ENCODE peak calls at places on chromosomes 5 and 9, in eight cellular contexts. One of them, this sample, is unnamed.

GRCh38 chr9:111150241-111150640 is 112.0 kb upstream of the LPAR1 start:
- DNase-seq in osteoblast: no peak
- DNase-seq in Karpas-422: no peak
- DNase-seq in neural progenitor cell: no peak
- DNase-seq in hepatocyte: no peak
- DNase-seq in HCT116: no peak
- DNase-seq in PC-3: no peak
- DNase-seq in HepG2: no peak
- DNase-seq in this sample: no peak

GRCh38 chr9:33040792-33041458 is 15.9 kb downstream of the DNAJA1 start:
- DNase-seq in neural progenitor cell: no peak
- DNase-seq in PC-3: no peak
- DNase-seq in hepatocyte: no peak
- DNase-seq in Karpas-422: peak; percentile 49
- DNase-seq in osteoblast: no peak
- DNase-seq in HCT116: no peak
- DNase-seq in HepG2: no peak
- DNase-seq in this sample: no peak

GRCh38 chr9:108184941-108185340 is 670.8 kb downstream of the ACTL7B start:
- DNase-seq in hepatocyte: peak; percentile 73
- DNase-seq in neural progenitor cell: no peak
- DNase-seq in Karpas-422: no peak
- DNase-seq in PC-3: peak; percentile 67
- DNase-seq in HCT116: no peak
- DNase-seq in osteoblast: peak; percentile 52
- DNase-seq in HepG2: no peak
- DNase-seq in this sample: peak; percentile 82

GRCh38 chr5:124705577-124705976 is 40.9 kb downstream of the ZNF608 start:
- DNase-seq in neural progenitor cell: no peak
- DNase-seq in HepG2: no peak
- DNase-seq in osteoblast: no peak
- DNase-seq in HCT116: no peak
- DNase-seq in Karpas-422: peak; percentile 61
- DNase-seq in hepatocyte: no peak
- DNase-seq in PC-3: no peak
- DNase-seq in this sample: no peak

GRCh38 chr9:138009456-138010273 is 132.1 kb downstream of the CACNA1B start:
- DNase-seq in osteoblast: no peak
- DNase-seq in HCT116: no peak
- DNase-seq in HepG2: no peak
- DNase-seq in hepatocyte: no peak
- DNase-seq in PC-3: no peak
- DNase-seq in Karpas-422: no peak
- DNase-seq in neural progenitor cell: no peak
- DNase-seq in this sample: no peak

GRCh38 chr9:109968702-109969450 is 188.9 kb downstream of the PALM2AKAP2 start:
- DNase-seq in neural progenitor cell: peak; percentile 47
- DNase-seq in osteoblast: no peak
- DNase-seq in HCT116: no peak
- DNase-seq in Karpas-422: no peak
- DNase-seq in hepatocyte: peak; percentile 47
- DNase-seq in HepG2: peak; percentile 6
- DNase-seq in PC-3: peak; percentile 26
- DNase-seq in this sample: no peak

GRCh38 chr5:169628891-169629290 is 8.2 kb upstream of the DOCK2 start:
- DNase-seq in HepG2: no peak
- DNase-seq in osteoblast: no peak
- DNase-seq in neural progenitor cell: no peak
- DNase-seq in PC-3: no peak
- DNase-seq in Karpas-422: peak; percentile 14
- DNase-seq in HCT116: no peak
- DNase-seq in hepatocyte: no peak
- DNase-seq in this sample: no peak

GRCh38 chr9:37156781-37157356 is 36.5 kb downstream of the ZCCHC7 start:
- DNase-seq in hepatocyte: no peak
- DNase-seq in HepG2: no peak
- DNase-seq in HCT116: no peak
- DNase-seq in osteoblast: peak; percentile 46
- DNase-seq in Karpas-422: no peak
- DNase-seq in neural progenitor cell: no peak
- DNase-seq in PC-3: peak; percentile 36
- DNase-seq in this sample: no peak

GRCh38 chr5:127615916-127616315 is 33.0 kb upstream of the CTXN3 start:
- DNase-seq in HCT116: no peak
- DNase-seq in hepatocyte: peak; percentile 10
- DNase-seq in osteoblast: no peak
- DNase-seq in PC-3: no peak
- DNase-seq in HepG2: no peak
- DNase-seq in Karpas-422: no peak
- DNase-seq in neural progenitor cell: peak; percentile 9
- DNase-seq in this sample: no peak

GRCh38 chr5:51995773-51996306 is 612.6 kb downstream of the ISL1 start:
- DNase-seq in HepG2: no peak
- DNase-seq in Karpas-422: no peak
- DNase-seq in osteoblast: no peak
- DNase-seq in HCT116: no peak
- DNase-seq in hepatocyte: no peak
- DNase-seq in neural progenitor cell: no peak
- DNase-seq in PC-3: no peak
- DNase-seq in this sample: no peak

GRCh38 chr9:18638448-18639249 is 164.7 kb downstream of the ADAMTSL1 start:
- DNase-seq in Karpas-422: no peak
- DNase-seq in HepG2: no peak
- DNase-seq in neural progenitor cell: no peak
- DNase-seq in osteoblast: peak; percentile 11
- DNase-seq in PC-3: peak; percentile 22
- DNase-seq in hepatocyte: no peak
- DNase-seq in HCT116: no peak
- DNase-seq in this sample: no peak

GRCh38 chr9:137168575-137168906 is 1.3 kb downstream of the LRRC26 start:
- DNase-seq in PC-3: no peak
- DNase-seq in Karpas-422: no peak
- DNase-seq in HepG2: no peak
- DNase-seq in hepatocyte: no peak
- DNase-seq in neural progenitor cell: peak; percentile 35
- DNase-seq in HCT116: no peak
- DNase-seq in osteoblast: peak; percentile 93
- DNase-seq in this sample: no peak

GRCh38 chr5:122195784-122196394 is 66.5 kb downstream of the ZNF474 start:
- DNase-seq in PC-3: peak; percentile 57
- DNase-seq in HepG2: peak; percentile 11
- DNase-seq in Karpas-422: peak; percentile 53
- DNase-seq in osteoblast: no peak
- DNase-seq in neural progenitor cell: peak; percentile 74
- DNase-seq in HCT116: peak; percentile 28
- DNase-seq in hepatocyte: peak; percentile 73
- DNase-seq in this sample: no peak

GRCh38 chr9:7117676-7118561 is 360.1 kb downstream of the KDM4C start:
- DNase-seq in osteoblast: no peak
- DNase-seq in PC-3: peak; percentile 41
- DNase-seq in neural progenitor cell: no peak
- DNase-seq in Karpas-422: no peak
- DNase-seq in HepG2: no peak
- DNase-seq in hepatocyte: no peak
- DNase-seq in HCT116: no peak
- DNase-seq in this sample: no peak

GRCh38 chr5:43658499-43658898 is 55.5 kb downstream of the NNT start:
- DNase-seq in HCT116: no peak
- DNase-seq in Karpas-422: no peak
- DNase-seq in HepG2: no peak
- DNase-seq in PC-3: peak; percentile 41
- DNase-seq in hepatocyte: no peak
- DNase-seq in osteoblast: peak; percentile 58
- DNase-seq in neural progenitor cell: no peak
- DNase-seq in this sample: peak; percentile 32

GRCh38 chr5:165497707-165498106 is 1992.3 kb downstream of the MAT2B start:
- DNase-seq in neural progenitor cell: peak; percentile 46
- DNase-seq in HepG2: no peak
- DNase-seq in hepatocyte: peak; percentile 11
- DNase-seq in osteoblast: no peak
- DNase-seq in HCT116: no peak
- DNase-seq in PC-3: peak; percentile 49
- DNase-seq in Karpas-422: peak; percentile 57
- DNase-seq in this sample: no peak

GRCh38 chr9:2122299-2122698 is 107.2 kb downstream of the SMARCA2 start:
- DNase-seq in osteoblast: no peak
- DNase-seq in HepG2: no peak
- DNase-seq in hepatocyte: no peak
- DNase-seq in HCT116: no peak
- DNase-seq in PC-3: no peak
- DNase-seq in neural progenitor cell: no peak
- DNase-seq in Karpas-422: no peak
- DNase-seq in this sample: no peak

GRCh38 chr9:78365979-78366697 is 69.2 kb downstream of the PSAT1 start:
- DNase-seq in Karpas-422: peak; percentile 64
- DNase-seq in PC-3: peak; percentile 52
- DNase-seq in HepG2: no peak
- DNase-seq in neural progenitor cell: peak; percentile 36
- DNase-seq in osteoblast: no peak
- DNase-seq in hepatocyte: peak; percentile 42
- DNase-seq in HCT116: no peak
- DNase-seq in this sample: no peak

GRCh38 chr5:71528206-71528605 is 58.9 kb upstream of the MCCC2 start:
- DNase-seq in hepatocyte: no peak
- DNase-seq in Karpas-422: no peak
- DNase-seq in HCT116: no peak
- DNase-seq in osteoblast: peak; percentile 66
- DNase-seq in HepG2: no peak
- DNase-seq in PC-3: peak; percentile 17
- DNase-seq in neural progenitor cell: no peak
- DNase-seq in this sample: no peak

GRCh38 chr5:124154714-124155113 is 591.7 kb downstream of the ZNF608 start:
- DNase-seq in PC-3: no peak
- DNase-seq in neural progenitor cell: no peak
- DNase-seq in HCT116: no peak
- DNase-seq in HepG2: no peak
- DNase-seq in Karpas-422: no peak
- DNase-seq in osteoblast: no peak
- DNase-seq in hepatocyte: no peak
- DNase-seq in this sample: no peak

GRCh38 chr5:1541662-1542008 is 17.9 kb upstream of the LPCAT1 start:
- DNase-seq in osteoblast: peak; percentile 36
- DNase-seq in PC-3: no peak
- DNase-seq in neural progenitor cell: no peak
- DNase-seq in HepG2: no peak
- DNase-seq in Karpas-422: no peak
- DNase-seq in hepatocyte: no peak
- DNase-seq in HCT116: no peak
- DNase-seq in this sample: no peak

GRCh38 chr5:151068189-151068570 is 12.7 kb downstream of the TNIP1 start:
- DNase-seq in PC-3: no peak
- DNase-seq in osteoblast: no peak
- DNase-seq in HepG2: no peak
- DNase-seq in HCT116: no peak
- DNase-seq in neural progenitor cell: no peak
- DNase-seq in hepatocyte: no peak
- DNase-seq in Karpas-422: no peak
- DNase-seq in this sample: no peak
- H3K4me1 ChIP-seq in PC-3: peaks cover 36% of the 10 kb centered on the region
- H3K4me1 ChIP-seq in osteoblast: peaks cover 39% of the 10 kb centered on the region
- H3K4me1 ChIP-seq in HepG2: peaks cover 44% of the 10 kb centered on the region
- H3K4me1 ChIP-seq in HCT116: peaks cover 29% of the 10 kb centered on the region
- H3K4me1 ChIP-seq in neural progenitor cell: no peaks in the 10 kb centered on the region
- H3K4me1 ChIP-seq in hepatocyte: peaks cover 11% of the 10 kb centered on the region
- H3K4me1 ChIP-seq in Karpas-422: peaks cover 96% of the 10 kb centered on the region
- H3K4me1 ChIP-seq in this sample: peaks cover 32% of the 10 kb centered on the region

DNA sequence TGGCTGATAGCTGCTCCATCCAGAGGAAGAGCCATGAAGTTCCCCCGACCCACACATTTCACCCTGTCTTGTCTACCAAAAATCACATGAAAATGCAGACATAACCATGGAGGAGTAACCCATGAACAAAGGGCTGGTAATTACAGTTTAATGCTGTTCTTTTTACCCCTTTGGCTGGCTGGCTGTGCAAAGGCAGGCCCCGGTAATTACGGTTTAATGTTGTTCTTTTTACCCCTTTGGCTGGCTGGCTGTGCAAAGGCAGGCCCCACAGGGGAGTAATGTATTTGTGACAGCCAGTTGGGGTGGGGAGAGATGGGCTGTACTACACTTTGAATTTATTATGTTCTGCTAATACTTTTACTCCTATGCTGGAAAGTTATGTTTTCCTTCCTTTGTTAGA is 41.7 kb downstream of the PIK3R1 start:
- DNase-seq in osteoblast: no peak
- DNase-seq in hepatocyte: no peak
- DNase-seq in HepG2: no peak
- DNase-seq in HCT116: no peak
- DNase-seq in Karpas-422: no peak
- DNase-seq in neural progenitor cell: no peak
- DNase-seq in PC-3: no peak
- DNase-seq in this sample: no peak
- H3K79me2 ChIP-seq in osteoblast: peaks cover 53% of the 10 kb centered on the region
- H3K79me2 ChIP-seq in hepatocyte: peaks cover 98% of the 10 kb centered on the region
- H3K79me2 ChIP-seq in HepG2: peaks cover 43% of the 10 kb centered on the region
- H3K79me2 ChIP-seq in HCT116: no peaks in the 10 kb centered on the region
- H3K79me2 ChIP-seq in Karpas-422: peaks cover 84% of the 10 kb centered on the region
- H3K79me2 ChIP-seq in neural progenitor cell: peaks cover 14% of the 10 kb centered on the region
- H3K79me2 ChIP-seq in PC-3: no peaks in the 10 kb centered on the region
- H3K79me2 ChIP-seq in this sample: no peaks in the 10 kb centered on the region

DNA sequence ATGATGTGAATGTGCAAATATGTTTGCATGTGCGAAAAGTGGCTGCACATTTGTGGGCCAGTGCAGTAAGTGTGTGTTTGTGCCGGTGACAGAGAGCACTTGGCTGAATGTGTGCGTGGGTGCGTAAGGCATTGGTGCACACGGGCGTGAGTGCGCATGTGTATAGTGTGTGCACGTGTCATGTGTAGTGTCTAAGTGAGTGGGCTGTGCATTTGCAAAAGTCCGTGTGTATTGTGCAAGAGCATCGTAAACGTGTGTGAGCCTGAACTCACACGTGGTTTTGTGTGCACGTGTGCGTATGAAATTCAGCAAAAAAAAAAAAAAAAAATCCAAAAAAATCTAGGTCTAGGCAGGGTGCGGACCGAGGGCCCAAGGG is 6.5 kb upstream of the EBF1 start:
- DNase-seq in PC-3: no peak
- DNase-seq in Karpas-422: peak; percentile 84
- DNase-seq in neural progenitor cell: peak; percentile 11
- DNase-seq in HCT116: no peak
- DNase-seq in osteoblast: no peak
- DNase-seq in hepatocyte: no peak
- DNase-seq in HepG2: no peak
- DNase-seq in this sample: no peak
- H3K27me3 ChIP-seq in PC-3: peaks cover 40% of the 10 kb centered on the region
- H3K27me3 ChIP-seq in Karpas-422: no peaks in the 10 kb centered on the region
- H3K27me3 ChIP-seq in neural progenitor cell: peaks cover 100% of the 10 kb centered on the region
- H3K27me3 ChIP-seq in HCT116: peaks cover 52% of the 10 kb centered on the region
- H3K27me3 ChIP-seq in osteoblast: no peaks in the 10 kb centered on the region
- H3K27me3 ChIP-seq in hepatocyte: peaks cover 90% of the 10 kb centered on the region
- H3K27me3 ChIP-seq in HepG2: peaks cover 1% of the 10 kb centered on the region
- H3K27me3 ChIP-seq in this sample: peaks cover 29% of the 10 kb centered on the region

DNA sequence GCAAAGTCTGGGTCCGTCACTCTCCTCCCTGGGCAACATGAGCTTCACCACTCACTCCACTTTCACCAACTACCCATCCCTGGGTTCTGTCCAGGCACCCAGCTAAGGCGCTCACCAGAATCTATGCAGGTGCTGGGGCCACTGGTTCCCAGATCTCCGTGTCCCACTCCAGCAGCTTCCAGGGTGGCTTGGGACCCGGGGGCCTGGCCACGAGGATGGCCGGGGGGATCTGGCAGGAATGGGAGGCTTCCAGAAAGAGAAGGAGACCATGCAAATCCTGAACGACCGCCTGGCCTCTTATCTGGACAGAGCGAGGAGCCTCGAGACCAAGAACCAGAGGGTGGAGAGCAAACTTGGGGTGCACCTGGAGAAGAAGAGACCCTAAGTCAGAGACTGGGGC is 1611.0 kb upstream of the ACO1 start:
- DNase-seq in osteoblast: no peak
- DNase-seq in HepG2: no peak
- DNase-seq in Karpas-422: no peak
- DNase-seq in hepatocyte: no peak
- DNase-seq in neural progenitor cell: no peak
- DNase-seq in PC-3: no peak
- DNase-seq in HCT116: no peak
- DNase-seq in this sample: no peak
- H3K4me1 ChIP-seq in osteoblast: no peaks in the 10 kb centered on the region
- H3K4me1 ChIP-seq in HepG2: no peaks in the 10 kb centered on the region
- H3K4me1 ChIP-seq in Karpas-422: no peaks in the 10 kb centered on the region
- H3K4me1 ChIP-seq in hepatocyte: no peaks in the 10 kb centered on the region
- H3K4me1 ChIP-seq in neural progenitor cell: no peaks in the 10 kb centered on the region
- H3K4me1 ChIP-seq in PC-3: no peaks in the 10 kb centered on the region
- H3K4me1 ChIP-seq in HCT116: no peaks in the 10 kb centered on the region
- H3K4me1 ChIP-seq in this sample: no peaks in the 10 kb centered on the region